ENCODE peak calls at places on chromosomes 3 and 15, in five cellular contexts. L, D, C, A and E are unnamed samples.

GRCh38 chr15:98452238-98452637 is 196.1 kb upstream of the IGF1R start:
- DNase-seq in C (no peak), D (no peak), A (no peak), L (no peak), E (no peak)

GRCh38 chr3:122615303-122615702 is 37.9 kb downstream of the PARP15 start:
- DNase-seq in C (no peak), D (no peak), L (no peak), A (no peak), E (no peak)

GRCh38 chr3:106277731-106278130 is 408.9 kb upstream of the CBLB start:
- DNase-seq in D (no peak), C (no peak), A (no peak), L (no peak), E (no peak)

GRCh38 chr15:67878647-67879293 is 38.9 kb upstream of the RNU6-1 start:
- DNase-seq in A (no peak), D (no peak), L (no peak), C (no peak), E (no peak)

GRCh38 chr3:46100812-46101211 is 73.5 kb upstream of the XCR1 start:
- DNase-seq in A (no peak), C (no peak), D (no peak), L (no peak), E (no peak)

GRCh38 chr15:70416851-70417250 is 319.1 kb upstream of the TLE3 start:
- DNase-seq in C (no peak), D (no peak), L (no peak), A (no peak), E (no peak)

GRCh38 chr15:68560501-68561113 is 18.2 kb upstream of the CORO2B start:
- DNase-seq in D (no peak), L (no peak), C (no peak), A (no peak), E (no peak)

GRCh38 chr15:84633311-84634227 is 20.5 kb downstream of the WDR73 start:
- DNase-seq in A (peak), D (peak), L (peak), C (no peak), E (no peak)

GRCh38 chr3:150460484-150460883 is 52.4 kb downstream of the TSC22D2 start:
- DNase-seq in D (no peak), L (no peak), C (no peak), A (no peak), E (no peak)

GRCh38 chr15:88241461-88241860 is 15.1 kb downstream of the NTRK3 start:
- DNase-seq in D (no peak), A (no peak), C (no peak), L (no peak), E (no peak)

GRCh38 chr15:64693134-64693533 is 82.3 kb downstream of the RBPMS2 start:
- DNase-seq in A (peak), C (no peak), D (peak), L (no peak), E (peak)

GRCh38 chr3:104031598-104031997 is 1335.1 kb upstream of the ALCAM start:
- DNase-seq in L (no peak), A (no peak), C (no peak), D (no peak), E (no peak)

GRCh38 chr3:58581328-58582091 is 4.3 kb upstream of the FAM107A start:
- DNase-seq in L (no peak), D (no peak), C (no peak), A (no peak), E (no peak)

GRCh38 chr3:25454411-25454927 is 26.4 kb downstream of the RARB start:
- DNase-seq in D (no peak), A (no peak), L (no peak), C (no peak), E (no peak)

GRCh38 chr3:28637742-28638141 is 289.1 kb upstream of the AZI2 start:
- DNase-seq in D (no peak), C (no peak), A (no peak), L (no peak), E (no peak)

GRCh38 chr3:43279532-43279931 is 6.8 kb upstream of the SNRK start:
- DNase-seq in D (no peak), L (no peak), C (no peak), A (no peak), E (no peak)

GRCh38 chr15:77376770-77377169 is 43.1 kb downstream of the PEAK1 start:
- DNase-seq in C (no peak), L (no peak), D (no peak), A (no peak), E (no peak)

GRCh38 chr3:32154180-32154579 is 47.8 kb downstream of the GPD1L start:
- DNase-seq in C (no peak), A (no peak), D (peak), L (no peak), E (no peak)

GRCh38 chr3:70916375-70917055 is 604.1 kb upstream of the MDFIC2 start:
- DNase-seq in A (no peak), C (no peak), D (no peak), L (no peak), E (no peak)

GRCh38 chr3:29644261-29644660 is 363.4 kb downstream of the RBMS3 start:
- DNase-seq in C (no peak), A (no peak), D (no peak), L (no peak), E (no peak)

GRCh38 chr3:31704651-31705179 is 172.0 kb downstream of the STT3B start:
- DNase-seq in A (peak), L (no peak), D (no peak), C (peak), E (peak)

GRCh38 chr3:52787246-52787645 is 7.3 kb upstream of the ITIH3 start:
- DNase-seq in C (no peak), D (no peak), A (no peak), L (no peak), E (no peak)

GRCh38 chr3:125403789-125404188 is 28.7 kb upstream of the ZNF148 start:
- DNase-seq in L (no peak), C (peak), A (no peak), D (peak), E (peak)

GRCh38 chr3:3662610-3663009 is 136.6 kb upstream of the LRRN1 start:
- DNase-seq in A (no peak), C (no peak), D (no peak), L (no peak), E (no peak)

GRCh38 chr15:39321977-39322376 is 258.9 kb upstream of the THBS1 start:
- DNase-seq in C (no peak), A (no peak), D (peak), L (no peak), E (no peak)

GRCh38 chr3:126197854-126198584 is 17.6 kb upstream of the ALDH1L1 start:
- DNase-seq in D (peak), A (no peak), C (peak), L (no peak), E (peak)

GRCh38 chr15:63287109-63287508 is 9.7 kb downstream of the APH1B start:
- DNase-seq in C (no peak), D (no peak), A (no peak), L (no peak), E (no peak)

GRCh38 chr15:93300796-93301195 is 211.8 kb upstream of the RGMA start:
- DNase-seq in A (no peak), C (no peak), D (no peak), L (no peak), E (no peak)

GRCh38 chr3:71305246-71306206 is 278.0 kb downstream of the FOXP1 start:
- DNase-seq in A (no peak), C (peak), L (no peak), D (peak), E (no peak)

GRCh38 chr3:178392553-178392952 is 143.7 kb upstream of the KCNMB2 start:
- DNase-seq in A (no peak), L (no peak), C (no peak), D (peak), E (no peak)

GRCh38 chr3:9732080-9732752 is 681 bp downstream of the BRPF1 start:
- DNase-seq in A (no peak), C (no peak), L (no peak), D (peak), E (no peak)

GRCh38 chr15:52378746-52379394 is 83.3 kb upstream of the MYO5C start:
- DNase-seq in D (no peak), C (no peak), A (no peak), L (no peak), E (no peak)

GRCh38 chr15:65101418-65101890 is 13.5 kb downstream of the UBAP1L start:
- DNase-seq in L (peak), A (no peak), D (peak), C (peak), E (peak)

GRCh38 chr3:55720614-55721013 is 233.5 kb upstream of the WNT5A start:
- DNase-seq in C (peak), D (peak), L (no peak), A (no peak), E (no peak)

GRCh38 chr15:100529556-100529955 is 806 bp upstream of the CERS3 start:
- DNase-seq in A (no peak), D (no peak), L (no peak), C (no peak), E (no peak)